ENCODE peak calls at places on chromosome 7, in four cellular contexts. One of them, this sample, is unnamed. For H3K9me3, the result is how much of the 10 kb centered on the place peaks cover.

GRCh38 chr7:75967573-75967997 is 26.8 kb downstream of the TMEM120A start:
- DNase-seq in fibroblast of lung: peak
- DNase-seq in CD4-positive, CD25-positive, alpha-beta regulatory T cell: no peak
- DNase-seq in iPS DF 6.9: no peak
- DNase-seq in this sample: no peak

GRCh38 chr7:39446546-39446945 is 119.7 kb upstream of the YAE1 start:
- DNase-seq in iPS DF 6.9: no peak
- DNase-seq in CD4-positive, CD25-positive, alpha-beta regulatory T cell: no peak
- DNase-seq in fibroblast of lung: no peak
- DNase-seq in this sample: no peak

GRCh38 chr7:36119005-36119711 is 33.9 kb upstream of the EEPD1 start:
- DNase-seq in CD4-positive, CD25-positive, alpha-beta regulatory T cell: no peak
- DNase-seq in fibroblast of lung: peak
- DNase-seq in iPS DF 6.9: no peak
- DNase-seq in this sample: no peak

GRCh38 chr7:144057954-144058353 is 9.2 kb downstream of the OR2A5 start:
- DNase-seq in iPS DF 6.9: no peak
- DNase-seq in CD4-positive, CD25-positive, alpha-beta regulatory T cell: no peak
- DNase-seq in fibroblast of lung: peak
- DNase-seq in this sample: no peak

GRCh38 chr7:5428470-5429252 is 5.0 kb upstream of the TNRC18 start:
- DNase-seq in iPS DF 6.9: no peak
- DNase-seq in CD4-positive, CD25-positive, alpha-beta regulatory T cell: no peak
- DNase-seq in fibroblast of lung: peak
- DNase-seq in this sample: no peak

GRCh38 chr7:99928994-99929729 is at the start of gene GJC3:
- DNase-seq in iPS DF 6.9: no peak
- DNase-seq in CD4-positive, CD25-positive, alpha-beta regulatory T cell: peak
- DNase-seq in fibroblast of lung: peak
- DNase-seq in this sample: peak

GRCh38 chr7:24401628-24402593 is 117.9 kb downstream of the NPY start:
- DNase-seq in fibroblast of lung: peak
- DNase-seq in CD4-positive, CD25-positive, alpha-beta regulatory T cell: peak
- DNase-seq in iPS DF 6.9: no peak
- DNase-seq in this sample: no peak

GRCh38 chr7:23598321-23598720 is 1.1 kb downstream of the CCDC126 start:
- DNase-seq in fibroblast of lung: no peak
- DNase-seq in iPS DF 6.9: no peak
- DNase-seq in CD4-positive, CD25-positive, alpha-beta regulatory T cell: no peak
- DNase-seq in this sample: no peak

GRCh38 chr7:43612599-43613589 is 30.0 kb downstream of the STK17A start:
- DNase-seq in CD4-positive, CD25-positive, alpha-beta regulatory T cell: no peak
- DNase-seq in fibroblast of lung: peak
- DNase-seq in iPS DF 6.9: no peak
- DNase-seq in this sample: no peak

GRCh38 chr7:5671053-5671452 is 110.4 kb downstream of the RNF216 start:
- DNase-seq in iPS DF 6.9: no peak
- DNase-seq in fibroblast of lung: no peak
- DNase-seq in CD4-positive, CD25-positive, alpha-beta regulatory T cell: no peak
- DNase-seq in this sample: no peak

GRCh38 chr7:49294611-49295010 is 370.3 kb downstream of the CDC14C start:
- DNase-seq in fibroblast of lung: no peak
- DNase-seq in CD4-positive, CD25-positive, alpha-beta regulatory T cell: no peak
- DNase-seq in iPS DF 6.9: no peak
- DNase-seq in this sample: no peak

DNA sequence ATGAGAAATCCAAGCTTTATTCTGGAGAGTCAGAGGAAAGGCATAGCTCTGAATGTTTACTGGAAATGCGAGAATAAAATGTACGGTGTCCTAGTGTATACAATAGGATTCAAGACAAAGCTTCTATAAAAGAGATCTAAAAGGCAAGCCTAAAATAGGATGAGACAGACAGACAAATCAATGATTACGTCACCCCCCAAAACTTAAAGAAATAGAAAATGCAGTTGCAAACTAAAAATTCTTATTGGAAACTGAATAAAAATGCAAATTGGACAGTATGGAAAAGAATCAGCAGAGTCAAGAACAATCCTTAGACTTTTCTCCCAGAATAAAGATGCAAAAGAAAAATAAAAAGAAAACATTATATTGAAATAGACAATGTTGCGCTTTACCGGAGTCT is 245.9 kb downstream of the POM121L12 start:
- DNase-seq in fibroblast of lung: no peak
- DNase-seq in CD4-positive, CD25-positive, alpha-beta regulatory T cell: no peak
- DNase-seq in iPS DF 6.9: no peak
- DNase-seq in this sample: no peak
- H3K9me3 ChIP-seq in fibroblast of lung: under half
- H3K9me3 ChIP-seq in CD4-positive, CD25-positive, alpha-beta regulatory T cell: under half
- H3K9me3 ChIP-seq in iPS DF 6.9: under half
- H3K9me3 ChIP-seq in this sample: under half

GRCh38 chr7:138195207-138195606 is 118.9 kb downstream of the AKR1D1 start:
- DNase-seq in iPS DF 6.9: no peak
- DNase-seq in CD4-positive, CD25-positive, alpha-beta regulatory T cell: no peak
- DNase-seq in fibroblast of lung: no peak
- DNase-seq in this sample: no peak

GRCh38 chr7:138197306-138197640 is 121.0 kb downstream of the AKR1D1 start:
- DNase-seq in iPS DF 6.9: no peak
- DNase-seq in CD4-positive, CD25-positive, alpha-beta regulatory T cell: no peak
- DNase-seq in fibroblast of lung: no peak
- DNase-seq in this sample: no peak

DNA sequence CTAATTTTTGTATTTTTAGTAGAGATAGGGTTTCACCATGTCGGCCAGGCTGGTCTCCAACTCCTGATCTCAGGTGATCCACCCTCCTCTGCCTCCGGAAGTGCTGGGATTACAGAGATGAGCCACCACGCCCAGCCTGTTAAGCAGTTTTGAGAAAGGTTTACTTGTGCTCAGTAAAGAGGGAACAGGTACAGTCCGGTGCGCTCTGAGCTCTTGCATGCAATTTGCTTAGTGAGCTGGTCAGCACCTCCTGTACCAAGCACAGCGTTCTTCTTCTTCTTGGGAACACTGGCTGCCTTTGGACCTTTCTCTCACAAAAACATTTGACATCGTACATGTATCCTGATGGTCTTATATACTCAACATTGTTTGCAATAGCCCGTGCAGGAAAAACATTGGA is 118.3 kb downstream of the AKR1D1 start:
- DNase-seq in fibroblast of lung: no peak
- DNase-seq in iPS DF 6.9: no peak
- DNase-seq in CD4-positive, CD25-positive, alpha-beta regulatory T cell: no peak
- DNase-seq in this sample: no peak
- H3K9me3 ChIP-seq in fibroblast of lung: under half
- H3K9me3 ChIP-seq in iPS DF 6.9: under half
- H3K9me3 ChIP-seq in CD4-positive, CD25-positive, alpha-beta regulatory T cell: under half
- H3K9me3 ChIP-seq in this sample: under half

GRCh38 chr7:157800281-157800680 is 463.5 kb downstream of the DNAJB6 start:
- DNase-seq in CD4-positive, CD25-positive, alpha-beta regulatory T cell: no peak
- DNase-seq in fibroblast of lung: no peak
- DNase-seq in iPS DF 6.9: no peak
- DNase-seq in this sample: no peak

GRCh38 chr7:157796846-157797245 is 460.0 kb downstream of the DNAJB6 start:
- DNase-seq in CD4-positive, CD25-positive, alpha-beta regulatory T cell: no peak
- DNase-seq in iPS DF 6.9: no peak
- DNase-seq in fibroblast of lung: no peak
- DNase-seq in this sample: no peak

GRCh38 chr7:157797361-157797760 is 460.6 kb downstream of the DNAJB6 start:
- DNase-seq in fibroblast of lung: no peak
- DNase-seq in CD4-positive, CD25-positive, alpha-beta regulatory T cell: no peak
- DNase-seq in iPS DF 6.9: no peak
- DNase-seq in this sample: no peak

GRCh38 chr7:157801109-157801508 is 464.3 kb downstream of the DNAJB6 start:
- DNase-seq in fibroblast of lung: no peak
- DNase-seq in CD4-positive, CD25-positive, alpha-beta regulatory T cell: no peak
- DNase-seq in iPS DF 6.9: no peak
- DNase-seq in this sample: no peak

DNA sequence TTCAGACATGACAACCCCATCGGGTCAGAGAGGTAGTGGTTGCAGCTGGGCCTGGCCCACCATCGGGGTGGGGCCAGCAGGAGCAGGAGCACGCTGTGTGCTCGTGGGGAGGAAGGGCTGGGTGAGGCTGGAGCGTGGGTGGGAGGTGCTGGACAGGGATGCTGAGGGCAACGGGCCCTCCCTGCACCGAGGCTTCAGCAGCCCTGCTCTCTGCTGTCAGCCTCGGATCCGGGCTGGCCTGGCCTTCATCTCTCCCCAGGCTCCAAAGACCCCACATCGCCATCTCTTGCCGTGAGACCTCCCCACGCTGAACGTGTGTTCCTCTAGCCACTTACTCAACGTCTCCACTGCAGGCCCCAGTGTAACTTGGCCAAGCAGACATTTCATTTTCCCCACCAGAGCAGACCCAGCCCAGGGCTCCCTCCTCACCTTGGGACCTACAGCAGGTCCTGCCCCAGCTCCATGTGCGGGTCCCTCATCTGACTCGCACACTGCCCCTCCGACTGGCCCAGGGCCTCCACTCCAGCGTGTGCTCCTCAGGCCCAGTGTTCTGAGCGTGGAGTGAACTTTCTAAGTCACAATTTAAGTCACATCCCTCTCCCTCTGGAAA is 462.4 kb downstream of the DNAJB6 start:
- DNase-seq in iPS DF 6.9: no peak
- DNase-seq in CD4-positive, CD25-positive, alpha-beta regulatory T cell: no peak
- DNase-seq in fibroblast of lung: no peak
- DNase-seq in this sample: no peak
- H3K9me3 ChIP-seq in iPS DF 6.9: under half
- H3K9me3 ChIP-seq in CD4-positive, CD25-positive, alpha-beta regulatory T cell: under half
- H3K9me3 ChIP-seq in fibroblast of lung: under half
- H3K9me3 ChIP-seq in this sample: under half

DNA sequence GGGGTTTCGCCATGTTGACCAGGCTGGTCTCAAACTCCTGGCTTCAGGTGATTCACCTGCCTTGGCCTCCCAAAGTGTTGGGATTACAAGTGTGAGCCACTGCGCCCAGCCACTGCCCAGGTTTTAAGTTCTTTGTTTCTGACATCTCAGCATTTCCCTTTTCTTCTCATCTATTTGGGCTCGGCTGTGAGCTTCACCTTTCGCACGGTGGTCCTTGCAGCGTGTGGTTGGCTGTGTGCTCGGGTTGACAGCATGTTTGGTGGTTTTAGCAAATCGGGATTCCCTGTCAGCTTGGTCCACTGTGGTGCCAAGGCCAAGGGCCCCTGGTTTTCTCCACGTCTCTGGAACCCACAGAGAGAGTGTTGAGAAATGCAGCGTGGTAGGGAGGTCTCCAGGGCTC is 138.8 kb downstream of the DNAJB6 start:
- DNase-seq in iPS DF 6.9: no peak
- DNase-seq in CD4-positive, CD25-positive, alpha-beta regulatory T cell: no peak
- DNase-seq in fibroblast of lung: no peak
- DNase-seq in this sample: no peak
- H3K9me3 ChIP-seq in iPS DF 6.9: under half
- H3K9me3 ChIP-seq in CD4-positive, CD25-positive, alpha-beta regulatory T cell: under half
- H3K9me3 ChIP-seq in fibroblast of lung: under half
- H3K9me3 ChIP-seq in this sample: under half

GRCh38 chr7:57204411-57204811 is 72.2 kb upstream of the ZNF479 start:
- DNase-seq in fibroblast of lung: no peak
- DNase-seq in CD4-positive, CD25-positive, alpha-beta regulatory T cell: no peak
- DNase-seq in iPS DF 6.9: no peak
- DNase-seq in this sample: no peak

GRCh38 chr7:57201021-57201894 is 69.0 kb upstream of the ZNF479 start:
- DNase-seq in iPS DF 6.9: no peak
- DNase-seq in CD4-positive, CD25-positive, alpha-beta regulatory T cell: no peak
- DNase-seq in fibroblast of lung: no peak
- DNase-seq in this sample: no peak

GRCh38 chr7:57203161-57203791 is 71.0 kb upstream of the ZNF479 start:
- DNase-seq in CD4-positive, CD25-positive, alpha-beta regulatory T cell: no peak
- DNase-seq in fibroblast of lung: no peak
- DNase-seq in iPS DF 6.9: no peak
- DNase-seq in this sample: no peak

GRCh38 chr7:57202274-57202673 is 70.0 kb upstream of the ZNF479 start:
- DNase-seq in fibroblast of lung: no peak
- DNase-seq in CD4-positive, CD25-positive, alpha-beta regulatory T cell: no peak
- DNase-seq in iPS DF 6.9: no peak
- DNase-seq in this sample: no peak

DNA sequence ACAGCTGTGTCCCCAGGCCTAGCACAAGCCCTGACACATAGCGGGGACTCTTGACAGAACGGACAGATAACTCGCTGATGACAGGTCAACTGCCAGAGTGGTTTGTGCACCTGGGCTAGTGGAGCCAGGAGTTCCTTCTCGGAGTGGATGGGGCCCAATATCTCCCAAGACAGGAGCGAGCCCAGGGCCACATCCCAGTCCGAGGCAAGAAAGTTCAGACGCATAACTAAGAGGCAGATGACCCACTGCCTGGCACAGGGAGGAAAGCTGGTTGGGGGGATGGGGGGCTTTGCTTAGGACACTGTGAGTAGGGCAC is 69.6 kb upstream of the ZNF479 start:
- DNase-seq in fibroblast of lung: no peak
- DNase-seq in iPS DF 6.9: no peak
- DNase-seq in CD4-positive, CD25-positive, alpha-beta regulatory T cell: no peak
- DNase-seq in this sample: no peak
- H3K9me3 ChIP-seq in fibroblast of lung: under half
- H3K9me3 ChIP-seq in iPS DF 6.9: under half
- H3K9me3 ChIP-seq in CD4-positive, CD25-positive, alpha-beta regulatory T cell: under half
- H3K9me3 ChIP-seq in this sample: under half

This sample was measured in T-helper 17 cell.